ENCODE peak calls at places on chromosomes 3 and 15, in eight cellular contexts. I is tibial artery, R is lower leg skin, D is HFFc6, B is left ventricle myocardium inferior, H is cardiac muscle cell, X is choroid plexus epithelial cell, G is uterus. N is an unnamed sample.

GRCh38 chr3:122691195-122691594 is 10.6 kb downstream of the PARP14 start:
- DNase-seq in H (peak), D (peak), R (no peak), G (no peak), X (peak), I (no peak), B (no peak), N (peak)

GRCh38 chr3:185687479-185687878 is 101.4 kb downstream of the SENP2 start:
- DNase-seq in X (peak), G (no peak), B (no peak), D (peak), I (no peak), H (no peak), R (no peak), N (no peak)

GRCh38 chr3:30539772-30540171 is 66.6 kb upstream of the TGFBR2 start:
- DNase-seq in H (no peak), I (no peak), G (no peak), X (peak), R (no peak), D (peak), B (no peak), N (no peak)

GRCh38 chr3:9211155-9211950 is 38.1 kb downstream of the SRGAP3 start:
- DNase-seq in B (no peak), G (no peak), I (no peak), H (peak), X (peak), D (peak), R (no peak), N (no peak)

GRCh38 chr15:77029166-77030041 is 34.5 kb downstream of the PSTPIP1 start:
- DNase-seq in R (no peak), G (no peak), I (peak), X (no peak), B (no peak), D (no peak), H (no peak), N (no peak)

GRCh38 chr3:49373563-49373962 is 15.4 kb upstream of the GPX1 start:
- DNase-seq in X (no peak), D (no peak), B (no peak), H (no peak), G (no peak), R (no peak), I (no peak), N (no peak)

GRCh38 chr3:30628931-30629590 is 22.7 kb downstream of the TGFBR2 start:
- DNase-seq in D (peak), B (no peak), R (no peak), G (no peak), H (peak), I (no peak), X (peak), N (no peak)

GRCh38 chr3:73623996-73624362 is 762 bp downstream of the PDZRN3 start:
- DNase-seq in D (peak), X (peak), H (peak), G (peak), I (peak), B (peak), R (no peak), N (no peak)

GRCh38 chr3:175422744-175423143 is 563.6 kb downstream of the NAALADL2 start:
- DNase-seq in D (no peak), B (no peak), I (no peak), G (no peak), R (no peak), H (no peak), X (no peak), N (no peak)

GRCh38 chr3:14444380-14444779 is 42.0 kb downstream of the SLC6A6 start:
- DNase-seq in G (no peak), D (no peak), X (no peak), R (no peak), H (no peak), B (no peak), I (no peak), N (no peak)

GRCh38 chr3:1792466-1792865 is 306.2 kb upstream of the CNTN4 start:
- DNase-seq in D (no peak), X (no peak), R (no peak), I (no peak), G (no peak), H (no peak), B (no peak), N (no peak)

GRCh38 chr3:159654183-159655134 is 334.2 kb upstream of the IL12A start:
- DNase-seq in G (no peak), H (no peak), B (no peak), X (no peak), D (no peak), I (no peak), R (no peak), N (no peak)

GRCh38 chr15:68224546-68225250 is 4.8 kb downstream of the CLN6 start:
- DNase-seq in H (no peak), B (no peak), R (no peak), X (no peak), G (no peak), I (peak), D (no peak), N (peak)

DNA sequence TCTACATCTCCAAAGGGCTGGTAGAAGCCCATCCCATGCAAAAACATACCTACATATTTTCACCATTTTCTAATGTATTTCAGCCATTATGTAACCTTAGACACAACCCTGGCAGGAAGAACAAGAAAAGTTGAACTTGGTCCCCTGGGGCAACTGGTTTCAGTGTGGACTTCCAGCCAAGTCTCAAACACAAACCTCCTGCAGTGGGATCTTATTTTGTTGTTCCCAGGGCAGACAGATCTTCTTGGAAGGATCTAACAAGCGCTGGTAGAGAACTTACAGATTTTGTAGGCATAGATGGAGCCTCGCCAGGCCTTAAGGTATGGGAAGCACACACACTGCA is 96.3 kb downstream of the ADAMTS17 start:
- DNase-seq in X (no peak), R (no peak), I (peak), D (no peak), G (no peak), B (no peak), H (peak), N (no peak)
- TF ChIP-seq CTCF in X (no peak), R (no peak), I (no peak), D (no peak), G (no peak), B (no peak), H (no peak), N (no peak)

GRCh38 chr15:78767331-78767951 is 43.8 kb downstream of the ADAMTS7 start:
- DNase-seq in X (no peak), I (peak), G (no peak), D (no peak), R (no peak), B (no peak), H (no peak), N (no peak)
- TF ChIP-seq CTCF in X (no peak), I (no peak), G (no peak), D (peak), R (no peak), B (no peak), H (no peak), N (peak)

GRCh38 chr3:79490165-79491028 is 277.4 kb downstream of the ROBO1 start:
- DNase-seq in H (peak), I (peak), X (peak), B (peak), R (peak), D (peak), G (peak), N (no peak)
- TF ChIP-seq CTCF in H (peak), I (no peak), X (peak), B (no peak), R (no peak), D (peak), G (no peak), N (no peak)

DNA sequence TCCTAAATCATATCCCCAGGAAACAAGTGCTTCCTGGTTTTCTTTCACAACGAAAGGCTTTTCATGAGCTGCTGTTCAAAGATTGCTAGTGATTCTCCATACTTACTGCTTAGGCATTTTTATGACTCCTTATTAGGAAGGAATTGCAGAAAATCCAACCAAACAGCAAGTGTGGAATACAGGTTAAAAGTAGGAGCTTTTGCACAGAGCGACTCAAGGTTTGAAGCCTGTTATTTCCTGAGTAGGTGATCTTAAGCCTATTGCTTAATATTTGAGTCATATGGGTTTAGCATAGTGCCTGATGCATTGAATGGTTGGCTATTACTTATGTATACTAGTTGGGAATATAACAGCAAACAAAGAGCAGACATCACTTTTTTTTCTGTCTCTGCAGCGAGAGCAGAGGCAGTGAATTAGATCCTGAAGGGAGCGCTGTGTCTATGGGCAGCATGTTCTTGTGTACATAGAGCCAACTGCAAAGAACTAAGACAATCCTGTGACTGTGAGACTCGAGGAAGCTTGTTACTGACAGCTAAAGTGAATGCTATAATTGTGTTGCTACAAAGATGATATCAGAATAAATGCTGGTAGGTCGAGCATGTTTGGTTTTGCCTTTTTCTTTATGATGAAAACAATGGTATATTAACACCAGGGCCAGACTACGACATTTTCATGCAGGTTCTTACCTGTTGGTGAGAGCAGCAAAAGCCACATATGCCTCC is 6.3 kb downstream of the TM4SF1 start:
- DNase-seq in H (peak), B (no peak), D (peak), G (no peak), R (no peak), X (peak), I (no peak), N (no peak)
- TF ChIP-seq CTCF in H (no peak), B (no peak), D (peak), G (no peak), R (no peak), X (peak), I (no peak), N (no peak)

DNA sequence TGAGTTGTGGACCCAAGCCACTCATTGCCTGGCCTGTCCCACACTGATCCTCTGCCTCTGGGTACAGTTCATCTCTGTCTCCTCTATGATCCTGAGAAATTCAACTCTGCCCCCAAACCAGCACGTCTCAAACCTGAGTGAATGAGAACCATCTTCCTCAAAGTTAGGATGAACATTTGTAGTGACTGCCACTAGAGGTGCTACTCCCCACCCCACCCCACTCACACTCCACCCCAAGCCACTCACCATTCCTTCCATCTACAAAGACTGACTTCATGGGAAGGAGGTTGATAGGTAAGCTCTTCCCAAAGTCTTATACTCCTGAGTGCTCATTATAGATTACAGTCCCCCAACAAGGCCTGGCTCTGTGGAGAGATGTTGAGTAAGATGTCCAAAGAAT is 43.8 kb downstream of the NEK10 start:
- DNase-seq in G (no peak), B (no peak), X (peak), I (no peak), D (no peak), H (no peak), R (no peak), N (no peak)
- TF ChIP-seq CTCF in G (no peak), B (no peak), X (peak), I (no peak), D (peak), H (peak), R (no peak), N (peak)

DNA sequence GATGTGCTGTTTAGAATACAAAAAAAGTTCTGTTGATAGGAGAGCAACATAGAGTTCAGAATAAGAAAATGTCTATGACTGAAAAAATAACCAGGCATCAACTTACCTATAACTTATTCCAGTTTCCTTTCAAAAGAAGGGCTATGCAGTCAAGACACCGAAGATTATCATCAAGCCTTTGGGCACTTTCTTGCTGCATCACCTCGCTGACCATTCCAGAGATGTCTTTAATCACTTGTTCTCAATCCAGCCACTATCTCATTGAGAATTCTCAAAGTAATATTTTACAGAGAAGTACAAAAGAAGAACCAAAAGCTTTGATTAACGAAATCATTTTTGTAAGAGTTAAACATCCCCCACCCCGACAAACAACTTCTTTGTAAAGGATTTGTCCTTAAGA is 198.3 kb upstream of the P2RY1 start:
- DNase-seq in H (no peak), G (no peak), X (no peak), D (no peak), I (no peak), R (no peak), B (no peak), N (no peak)
- TF ChIP-seq CTCF in H (no peak), G (no peak), X (no peak), D (no peak), I (no peak), R (no peak), B (no peak), N (no peak)

DNA sequence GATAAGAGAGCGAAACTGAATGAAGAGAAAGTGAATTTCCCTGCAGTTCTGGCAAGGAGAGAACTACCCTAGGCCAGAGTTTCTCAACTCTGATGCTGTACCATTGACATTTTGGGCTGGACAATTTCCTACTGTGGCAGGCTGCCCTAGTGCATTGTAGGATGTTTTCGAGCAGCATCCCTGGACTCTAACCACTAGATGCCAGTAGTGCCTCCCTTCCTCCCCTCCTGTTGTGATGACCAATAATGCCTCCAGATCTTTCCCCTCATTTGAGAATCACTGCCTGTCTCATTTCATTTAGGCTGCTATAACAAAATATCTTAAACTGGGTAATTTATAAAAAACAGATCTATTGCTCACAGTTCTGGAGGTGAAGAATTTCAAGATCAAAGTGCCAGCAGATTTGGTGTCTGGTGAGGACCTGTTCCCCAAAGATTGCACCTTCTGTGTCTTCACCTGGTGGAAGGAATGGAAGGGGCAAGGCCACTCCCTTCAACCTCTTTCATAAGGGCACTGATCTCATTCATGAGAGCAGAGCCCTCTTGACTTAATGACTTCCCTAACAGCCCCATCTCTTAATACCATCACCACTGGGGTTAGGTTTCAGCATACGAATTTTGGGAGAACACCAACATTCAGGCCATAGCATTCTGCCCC is 188.9 kb upstream of the MEIS2 start:
- DNase-seq in I (no peak), D (peak), B (no peak), G (no peak), H (peak), X (peak), R (no peak), N (no peak)
- TF ChIP-seq CTCF in I (no peak), D (peak), B (peak), G (no peak), H (peak), X (peak), R (no peak), N (no peak)

GRCh38 chr3:88002448-88002847 is 56.4 kb downstream of the CGGBP1 start:
- DNase-seq in I (no peak), G (no peak), R (no peak), B (no peak), H (no peak), D (no peak), X (peak), N (no peak)

GRCh38 chr3:88000853-88001252 is 58.0 kb downstream of the CGGBP1 start:
- DNase-seq in I (no peak), D (no peak), X (peak), H (peak), R (no peak), B (no peak), G (no peak), N (no peak)

GRCh38 chr3:88009066-88009465 is 49.7 kb downstream of the CGGBP1 start:
- DNase-seq in G (no peak), X (no peak), I (no peak), H (no peak), D (no peak), B (no peak), R (no peak), N (no peak)

GRCh38 chr3:88003115-88003755 is 55.6 kb downstream of the CGGBP1 start:
- DNase-seq in I (no peak), R (no peak), D (peak), B (no peak), X (peak), G (no peak), H (peak), N (no peak)

GRCh38 chr3:88005066-88005465 is 53.7 kb downstream of the CGGBP1 start:
- DNase-seq in H (peak), G (no peak), X (peak), B (no peak), I (no peak), D (peak), R (no peak), N (no peak)
- TF ChIP-seq CTCF in H (peak), G (peak), X (peak), B (peak), I (peak), D (peak), R (no peak), N (peak)